ENCODE peak calls at places on chromosomes 7 and 10, in seven cellular contexts. T, Z, A, D, P, Q and S are unnamed samples.

GRCh38 chr10:16314259-16314658 is 122.6 kb upstream of the PTER start:
- DNase-seq in A (peak), T (no peak), Z (no peak), P (no peak), Q (no peak), D (no peak), S (no peak)

GRCh38 chr10:6019010-6019782 is 41.9 kb upstream of the IL15RA start:
- DNase-seq in P (no peak), A (peak), Q (no peak), Z (no peak), T (no peak), D (no peak), S (no peak)

GRCh38 chr7:30206466-30206865 is 71.7 kb downstream of the MTURN start:
- DNase-seq in D (no peak), T (peak), A (no peak), Q (no peak), Z (no peak), P (peak), S (peak)

GRCh38 chr10:132263866-132264265 is 43.9 kb downstream of the STK32C start:
- DNase-seq in Z (no peak), A (no peak), D (no peak), P (no peak), Q (no peak), T (no peak), S (no peak)

GRCh38 chr10:48545462-48546145 is 59.3 kb downstream of the ARHGAP22 start:
- DNase-seq in A (no peak), T (no peak), P (no peak), Z (no peak), D (no peak), Q (no peak), S (no peak)

GRCh38 chr10:44180321-44181154 is 204.4 kb downstream of the CXCL12 start:
- DNase-seq in T (no peak), Z (peak), Q (no peak), P (peak), D (no peak), A (no peak), S (no peak)

GRCh38 chr10:76456190-76456589 is 1024.8 kb downstream of the LRMDA start:
- DNase-seq in Z (peak), T (no peak), D (peak), P (no peak), Q (no peak), A (no peak), S (no peak)

GRCh38 chr10:7426349-7426748 is 15.5 kb upstream of the SFMBT2 start:
- DNase-seq in Z (no peak), A (no peak), D (no peak), Q (no peak), P (no peak), T (no peak), S (no peak)

GRCh38 chr7:51226916-51227535 is 89.6 kb downstream of the COBL start:
- DNase-seq in P (no peak), T (no peak), Q (no peak), D (no peak), A (no peak), Z (no peak), S (no peak)

GRCh38 chr7:51223505-51223904 is 93.1 kb downstream of the COBL start:
- DNase-seq in Q (no peak), Z (no peak), T (no peak), D (no peak), A (no peak), P (no peak), S (no peak)

GRCh38 chr7:51226042-51226755 is 90.4 kb downstream of the COBL start:
- DNase-seq in T (peak), Q (no peak), A (no peak), D (no peak), P (no peak), Z (no peak), S (peak)

GRCh38 chr7:51222916-51223315 is 93.7 kb downstream of the COBL start:
- DNase-seq in Q (no peak), D (no peak), T (no peak), P (no peak), Z (no peak), A (no peak), S (no peak)

DNA sequence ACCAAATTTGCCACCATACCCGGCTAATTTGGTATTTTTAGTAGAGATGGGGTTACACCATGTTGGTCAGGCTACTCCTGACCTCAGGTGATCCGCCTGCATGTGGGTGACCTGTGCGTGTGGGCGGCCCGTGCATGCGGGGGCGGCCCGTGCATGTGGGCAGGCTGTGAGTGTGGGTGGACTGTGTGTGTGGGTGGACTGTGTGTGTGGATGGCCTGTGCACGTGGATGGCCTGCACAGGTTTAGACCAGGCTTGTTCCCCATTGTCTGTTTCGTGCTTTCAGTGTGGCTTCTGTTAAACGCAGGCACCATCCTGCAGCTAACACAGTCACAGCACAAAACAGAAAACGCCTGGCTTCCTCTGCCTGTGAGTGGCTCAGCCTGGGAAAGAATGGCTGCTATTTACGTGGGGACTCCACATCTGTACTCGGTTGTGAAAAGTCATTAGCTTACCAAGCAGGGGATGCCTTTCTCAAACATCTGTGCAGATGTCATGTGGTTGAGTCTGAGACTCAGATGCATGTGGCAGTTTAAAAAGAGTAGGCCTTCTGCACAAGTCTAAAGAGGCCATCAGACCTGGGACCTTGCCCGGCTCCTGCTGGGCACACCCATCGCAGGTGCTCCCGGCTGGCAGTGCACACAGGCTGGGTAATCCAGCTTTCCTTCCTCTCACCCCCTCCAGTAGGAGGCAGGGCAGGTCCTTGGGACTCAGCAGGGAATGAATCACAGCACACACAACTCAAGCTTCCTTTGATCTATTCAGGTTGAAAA is 91.6 kb downstream of the COBL start:
- DNase-seq in Q (no peak), T (peak), Z (no peak), A (no peak), D (peak), P (no peak), S (peak)
- TF ChIP-seq CTCF in Q (no peak), T (peak), Z (no peak), A (no peak), D (peak), P (no peak), S (peak)

DNA sequence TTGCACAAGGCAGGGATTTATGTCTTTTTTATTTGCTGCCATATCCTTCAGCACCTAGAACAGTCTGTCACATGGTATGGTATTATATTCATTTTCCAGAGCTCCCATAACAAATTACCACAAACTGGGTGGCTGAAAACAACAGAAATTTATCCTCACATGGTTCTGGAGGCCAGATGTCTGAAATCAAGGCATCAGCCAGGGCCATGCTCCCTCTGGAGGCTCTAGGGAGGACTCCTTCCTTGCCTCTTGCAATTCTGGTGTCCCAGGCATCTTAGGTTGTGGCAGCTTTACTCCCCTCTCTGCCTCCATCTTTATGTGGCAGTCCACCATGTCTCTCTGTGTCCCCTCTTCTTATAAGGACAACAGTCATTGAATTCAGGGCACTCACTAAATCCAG is 43.1 kb downstream of the MET start:
- DNase-seq in T (no peak), A (no peak), Q (no peak), D (no peak), Z (no peak), P (peak), S (no peak)
- TF ChIP-seq CTCF in T (peak), A (no peak), Q (no peak), D (no peak), Z (no peak), P (peak), S (peak)

GRCh38 chr10:31475514-31475913 is 156.5 kb downstream of the ZEB1 start:
- DNase-seq in Q (no peak), A (no peak), T (no peak), P (no peak), Z (no peak), D (no peak), S (no peak)
- TF ChIP-seq CTCF in Q (no peak), A (no peak), T (no peak), P (no peak), Z (no peak), D (no peak), S (no peak)

GRCh38 chr10:35884657-35885071 is 242.6 kb upstream of the FZD8 start:
- DNase-seq in Q (no peak), T (no peak), A (no peak), P (no peak), D (peak), Z (no peak), S (no peak)

GRCh38 chr10:35881320-35881719 is 239.2 kb upstream of the FZD8 start:
- DNase-seq in A (no peak), D (no peak), T (no peak), P (no peak), Q (no peak), Z (no peak), S (no peak)

GRCh38 chr10:35887686-35888085 is 245.6 kb upstream of the FZD8 start:
- DNase-seq in Z (no peak), P (no peak), Q (no peak), T (peak), A (no peak), D (no peak), S (no peak)

GRCh38 chr10:35885076-35885475 is 243.0 kb upstream of the FZD8 start:
- DNase-seq in P (no peak), Q (no peak), A (no peak), D (no peak), T (no peak), Z (no peak), S (no peak)

DNA sequence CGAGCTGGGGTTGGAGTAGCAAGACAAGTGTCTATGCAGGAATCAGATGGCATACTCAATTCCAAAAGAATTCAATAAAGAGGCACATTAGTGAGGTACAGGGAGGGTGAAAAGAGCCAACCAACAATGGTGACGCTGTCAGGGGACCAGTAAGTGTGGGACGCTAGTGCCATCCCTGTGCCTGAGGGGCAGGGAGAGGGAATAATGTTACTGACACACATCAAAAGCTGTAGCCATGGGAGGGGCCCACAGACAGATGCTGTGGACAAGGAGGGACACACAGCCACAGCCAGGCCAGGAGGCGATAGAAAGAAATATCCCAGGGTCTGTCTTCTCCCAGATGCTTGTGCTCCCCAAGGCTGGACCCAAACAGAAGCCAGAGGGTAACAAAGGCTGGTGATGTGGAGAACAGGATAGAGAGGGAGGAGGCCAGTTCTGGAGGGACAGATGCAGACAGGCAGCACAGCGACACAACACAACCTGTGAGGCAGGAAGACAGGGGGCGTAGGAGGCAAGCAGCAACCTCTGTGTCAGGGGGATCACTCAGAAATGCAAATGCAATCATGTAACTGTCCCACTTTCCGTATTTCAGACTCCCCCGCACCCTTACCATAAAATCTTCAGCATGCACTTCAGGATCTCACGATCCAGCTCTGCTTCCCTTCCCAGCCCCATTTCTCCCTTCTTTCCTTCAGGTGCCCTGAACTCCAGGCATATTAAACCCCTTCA is 240.5 kb upstream of the FZD8 start:
- DNase-seq in Q (no peak), T (no peak), A (no peak), D (no peak), P (no peak), Z (no peak), S (no peak)
- TF ChIP-seq CTCF in Q (no peak), T (no peak), A (no peak), D (no peak), P (no peak), Z (no peak), S (peak)

DNA sequence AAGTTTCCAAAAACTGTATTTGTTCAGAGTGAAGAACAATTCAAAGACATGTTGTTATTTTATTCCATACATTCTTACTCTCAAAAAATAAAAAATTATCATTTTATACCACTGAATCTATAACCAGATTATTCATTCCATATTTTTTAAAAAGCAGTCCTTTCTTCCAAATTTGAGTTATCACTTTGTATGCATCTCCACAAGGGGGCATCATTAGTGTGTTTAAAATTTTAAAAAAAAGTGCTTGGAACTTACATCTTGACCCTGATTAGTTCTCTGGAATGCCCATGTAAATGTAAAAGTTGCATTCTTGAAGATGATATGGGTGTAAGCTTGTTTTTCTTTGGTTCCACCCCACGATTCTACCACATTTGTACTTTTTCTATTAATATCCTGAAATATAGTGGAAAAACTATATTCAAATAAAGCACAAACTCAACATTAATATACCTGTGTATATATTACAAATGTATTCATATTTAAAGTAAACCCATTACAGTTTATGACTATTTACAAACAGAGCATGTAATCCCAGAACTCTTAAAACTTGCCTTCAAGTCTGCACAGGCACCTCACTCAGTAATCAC is 144.9 kb downstream of the ELAPOR2 start:
- DNase-seq in Z (no peak), P (no peak), D (no peak), T (no peak), Q (no peak), A (peak), S (no peak)
- TF ChIP-seq CTCF in Z (no peak), P (peak), D (peak), T (peak), Q (no peak), A (peak), S (peak)

GRCh38 chr10:22335204-22335956 is 9.9 kb upstream of the SPAG6 start:
- DNase-seq in Z (peak), Q (no peak), A (no peak), T (no peak), D (peak), P (peak), S (no peak)

GRCh38 chr10:22332116-22332692 is 11.3 kb downstream of the BMI1 start:
- DNase-seq in T (no peak), A (no peak), Q (no peak), D (no peak), Z (no peak), P (no peak), S (no peak)

GRCh38 chr10:22333167-22333566 is 12.1 kb upstream of the SPAG6 start:
- DNase-seq in D (no peak), Q (no peak), Z (no peak), A (no peak), P (no peak), T (no peak), S (no peak)

GRCh38 chr10:22333667-22334282 is 11.5 kb upstream of the SPAG6 start:
- DNase-seq in Z (no peak), A (no peak), T (no peak), Q (no peak), P (no peak), D (no peak), S (no peak)

DNA sequence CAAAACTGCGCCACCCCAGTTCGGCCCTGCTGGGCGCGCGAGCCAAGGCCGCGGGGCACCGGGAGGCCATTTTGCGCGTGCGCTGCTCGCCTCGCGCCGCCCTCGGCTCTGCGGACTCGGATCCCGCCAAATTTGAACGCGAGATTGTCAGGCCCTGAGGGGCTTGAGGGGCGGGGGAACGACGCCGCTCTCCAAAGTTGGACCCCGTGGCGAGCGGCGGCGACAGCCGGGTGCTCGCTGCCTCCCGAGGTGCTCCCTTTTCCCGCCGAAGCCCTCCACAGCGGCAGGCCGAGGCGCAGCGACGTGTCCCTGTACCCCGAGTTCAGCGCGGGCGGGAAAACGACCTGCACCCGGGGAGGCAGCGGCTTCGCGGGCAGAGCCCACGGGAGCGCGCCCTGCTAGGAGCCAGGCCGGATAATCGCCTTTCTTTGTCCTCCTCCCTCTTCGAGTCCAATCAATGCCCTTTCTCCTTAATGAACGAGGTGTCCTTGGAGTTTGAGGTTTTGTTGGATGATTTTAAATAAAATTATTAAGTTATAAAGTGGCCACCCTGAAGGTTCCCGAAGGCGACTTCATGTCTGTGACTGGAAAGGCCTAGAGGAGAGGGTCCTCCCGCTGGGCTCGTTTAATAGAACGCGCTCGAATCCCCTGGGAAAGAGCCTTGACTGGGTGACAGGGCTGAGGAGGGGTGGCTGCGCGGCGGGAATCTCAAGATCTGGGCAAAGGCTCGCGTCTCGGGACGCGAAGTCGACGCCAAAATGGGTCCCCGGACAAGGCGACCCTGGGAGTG is 10.7 kb upstream of the SPAG6 start:
- DNase-seq in Q (no peak), Z (no peak), D (no peak), T (no peak), P (no peak), A (no peak), S (no peak)
- TF ChIP-seq CTCF in Q (no peak), Z (no peak), D (no peak), T (no peak), P (no peak), A (no peak), S (no peak)